ENCODE peak calls at places on chromosomes 11 and 22, in four cellular contexts. V is transverse colon, J is suprapubic skin, U is spleen. C is an unnamed sample.

GRCh38 chr11:117127164-117127563 is 16.9 kb upstream of the PAFAH1B2 start:
- DNase-seq in V (no peak), J (no peak), U (peak; percentile 42), C (no peak)

GRCh38 chr22:41286639-41287091 is 678 bp upstream of the RANGAP1 start:
- DNase-seq in V (no peak), J (no peak), U (peak; percentile 83), C (no peak)

GRCh38 chr11:98964146-98964545 is 56.6 kb upstream of the CNTN5 start:
- DNase-seq in V (no peak), J (no peak), U (no peak), C (no peak)

GRCh38 chr22:19776433-19777031 is 16.0 kb downstream of the TBX1 start:
- DNase-seq in V (no peak), J (no peak), U (peak; percentile 58), C (no peak)

GRCh38 chr22:45019861-45020655 is 10.3 kb upstream of the PHF21B start:
- DNase-seq in V (no peak), J (no peak), U (no peak), C (no peak)

GRCh38 chr11:61917357-61918109 is at the start of gene RAB3IL1:
- DNase-seq in V (peak; percentile 55), J (peak; percentile 86), U (peak; percentile 84), C (peak; percentile 56)

GRCh38 chr11:95111923-95112540 is 22.4 kb downstream of the ENDOD1 start:
- DNase-seq in V (no peak), J (no peak), U (no peak), C (no peak)

GRCh38 chr11:130480721-130481140 is 32.3 kb downstream of the ADAMTS15 start:
- DNase-seq in V (no peak), J (no peak), U (no peak), C (no peak)

GRCh38 chr11:109680127-109680526 is 258.1 kb downstream of the C11orf87 start:
- DNase-seq in V (no peak), J (no peak), U (no peak), C (no peak)

GRCh38 chr11:131682373-131683015 is 312.1 kb downstream of the NTM start:
- DNase-seq in V (no peak), J (no peak), U (no peak), C (no peak)

GRCh38 chr11:106463154-106463553 is 385.7 kb downstream of the AASDHPPT start:
- DNase-seq in V (no peak), J (no peak), U (no peak), C (no peak)

GRCh38 chr11:117979481-117980211 is 6.5 kb upstream of the IL10RA start:
- DNase-seq in V (no peak), J (no peak), U (peak; percentile 71), C (no peak)

GRCh38 chr22:36329217-36330078 is 58.3 kb downstream of the MYH9 start:
- DNase-seq in V (peak; percentile 60), J (no peak), U (peak; percentile 78), C (peak; percentile 51)
- H3K4me3 ChIP-seq in V (no peak overlapping the region), J (peak overlapping the region; percentile 11), U (no peak overlapping the region), C (no peak overlapping the region)

GRCh38 chr11:26045082-26045481 is 286.8 kb upstream of the ANO3 start:
- DNase-seq in V (no peak), J (no peak), U (no peak), C (no peak)
- TF ChIP-seq POLR2AphosphoS5 in V (no peak), J (no peak), U (no peak), C (no peak)

GRCh38 chr11:12087075-12087775 is 23.2 kb upstream of the MICAL2 start:
- DNase-seq in V (peak; percentile 46), J (no peak), U (peak; percentile 79), C (no peak)
- H3K4me3 ChIP-seq in V (no peak overlapping the region), J (peak overlapping the region; percentile 8), U (no peak overlapping the region), C (no peak overlapping the region)

DNA sequence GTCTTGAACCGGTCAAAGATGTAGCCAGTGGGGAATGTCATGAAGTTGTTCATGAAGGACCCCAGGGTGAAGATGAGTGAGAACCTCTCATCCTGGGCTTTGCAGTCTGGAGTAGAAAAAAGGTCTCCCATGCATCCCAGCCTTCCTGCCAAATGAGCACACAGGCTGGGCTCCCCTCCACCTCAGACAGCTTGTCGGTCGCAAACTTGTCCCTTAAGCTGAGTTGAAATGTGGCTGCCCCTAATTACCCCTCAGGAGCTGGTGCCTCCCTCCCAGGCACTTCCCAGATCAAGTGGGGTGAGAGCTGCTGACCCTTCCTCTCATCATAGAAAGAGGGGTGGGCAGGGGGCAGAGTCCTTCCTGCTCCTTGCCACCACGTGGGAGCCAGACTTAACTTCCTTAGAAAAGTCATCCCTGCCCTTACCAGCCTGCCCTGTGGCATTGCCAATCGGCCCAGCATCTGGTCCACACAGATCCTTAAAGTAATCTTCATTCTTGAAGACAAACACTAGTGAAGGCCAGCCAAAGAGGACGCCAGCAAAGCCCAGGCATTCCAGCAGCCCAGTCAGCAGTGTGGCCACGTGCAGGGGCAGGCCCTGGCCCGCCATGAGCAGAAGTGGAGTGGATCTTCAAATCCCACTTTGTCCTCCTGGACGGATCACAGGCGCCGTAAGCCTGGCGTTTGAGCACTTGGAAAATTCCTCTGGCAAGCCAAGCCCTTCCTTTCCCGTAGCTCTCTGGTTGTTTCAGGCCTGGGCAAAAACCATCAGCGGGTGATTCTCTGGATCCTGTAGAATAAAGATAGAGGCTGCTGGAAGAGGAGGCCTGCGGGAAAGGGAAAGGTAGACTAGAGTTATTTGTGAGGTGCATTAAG is 1.1 kb downstream of the SLC43A3 start:
- DNase-seq in V (peak; percentile 51), J (peak; percentile 90), U (peak; percentile 79), C (peak; percentile 25)
- TF ChIP-seq POLR2AphosphoS5 in V (peak; percentile 44), J (no peak), U (no peak), C (peak; percentile 44)